ENCODE peak calls at places on chromosome 12, in six cellular contexts. G is T-helper 2 cell; B is T47D; E is stomach; D is HuH-7.5; S is stimulated activated CD4-positive, alpha-beta T cell treated with anti-CD3 and anti-CD28 coated beads, Interleukin-15, amount 100 ng/mL, for 1 hour. J is an unnamed sample.

GRCh38 chr12:50505945-50506344 is 1.2 kb downstream of the DIP2B start:
- DNase-seq in G (no peak), B (no peak), E (no peak), D (no peak), S (no peak), J (no peak)

GRCh38 chr12:1911598-1912575 is 6.6 kb downstream of the CACNA2D4 start:
- DNase-seq in G (no peak), B (no peak), E (peak), D (no peak), S (no peak), J (no peak)

GRCh38 chr12:65948320-65949008 is 124.2 kb downstream of the HMGA2 start:
- DNase-seq in G (no peak), B (no peak), E (peak), D (no peak), S (no peak), J (no peak)

GRCh38 chr12:92340003-92340402 is 194.4 kb upstream of the BTG1 start:
- DNase-seq in G (no peak), B (no peak), E (no peak), D (no peak), S (no peak), J (no peak)

GRCh38 chr12:108306014-108306501 is 33.1 kb downstream of the CMKLR1 start:
- DNase-seq in G (no peak), B (no peak), E (no peak), D (no peak), S (no peak), J (no peak)

GRCh38 chr12:41856228-41856627 is 288.4 kb downstream of the GXYLT1 start:
- DNase-seq in G (no peak), B (no peak), E (no peak), D (no peak), S (no peak), J (no peak)

GRCh38 chr12:56839489-56840442 is 76.6 kb downstream of the HSD17B6 start:
- DNase-seq in G (no peak), B (no peak), E (peak), D (peak), S (no peak), J (peak)

GRCh38 chr12:12975322-12976077 is 23.5 kb upstream of the GPRC5D start:
- DNase-seq in G (no peak), B (peak), E (peak), D (no peak), S (no peak), J (peak)

GRCh38 chr12:107223816-107224215 is 130.5 kb upstream of the CRY1 start:
- DNase-seq in G (no peak), B (no peak), E (no peak), D (no peak), S (no peak), J (no peak)

GRCh38 chr12:112153181-112153899 is 28.0 kb downstream of the TRAFD1 start:
- DNase-seq in G (no peak), B (no peak), E (no peak), D (no peak), S (no peak), J (no peak)

GRCh38 chr12:91954326-91954725 is 191.3 kb downstream of the BTG1 start:
- DNase-seq in G (no peak), B (no peak), E (peak), D (no peak), S (no peak), J (no peak)

GRCh38 chr12:75479963-75480461 is 543 bp upstream of the GLIPR1 start:
- DNase-seq in G (peak), B (no peak), E (no peak), D (no peak), S (no peak), J (no peak)

GRCh38 chr12:54277823-54278276 is 2.1 kb downstream of the CBX5 start:
- DNase-seq in G (no peak), B (no peak), E (no peak), D (no peak), S (no peak), J (no peak)

GRCh38 chr12:85951823-85952222 is 77.7 kb downstream of the NTS start:
- DNase-seq in G (no peak), B (no peak), E (no peak), D (no peak), S (no peak), J (no peak)

GRCh38 chr12:29499235-29499634 is 1.7 kb upstream of the OVCH1 start:
- DNase-seq in G (no peak), B (no peak), E (no peak), D (no peak), S (no peak), J (no peak)

GRCh38 chr12:111276189-111276588 is 92.7 kb downstream of the PHETA1 start:
- DNase-seq in G (no peak), B (no peak), E (no peak), D (no peak), S (no peak), J (no peak)

GRCh38 chr12:49969027-49969426 is 3.7 kb upstream of the AQP6 start:
- DNase-seq in G (no peak), B (no peak), E (no peak), D (no peak), S (no peak), J (no peak)

GRCh38 chr12:97758586-97758985 is 296.0 kb downstream of the RMST start:
- DNase-seq in G (no peak), B (no peak), E (no peak), D (no peak), S (no peak), J (no peak)

GRCh38 chr12:11696084-11696483 is 46.6 kb downstream of the ETV6 start:
- DNase-seq in G (no peak), B (no peak), E (no peak), D (no peak), S (no peak), J (no peak)

GRCh38 chr12:56160160-56160763 is 2.1 kb downstream of the MYL6 start:
- DNase-seq in G (peak), B (no peak), E (no peak), D (no peak), S (peak), J (peak)

GRCh38 chr12:40727774-40728483 is 35.7 kb downstream of the CNTN1 start:
- DNase-seq in G (no peak), B (no peak), E (no peak), D (no peak), S (no peak), J (no peak)

J was measured in left colon.